ENCODE peak calls at places on chromosomes 13 and 19, in eight cellular contexts. O, X, K, L, G, J, R and V are unnamed samples.

GRCh38 chr13:49838989-49839388 is 46.5 kb upstream of the KPNA3 start:
- DNase-seq in O (no peak), X (no peak), K (no peak), L (no peak), G (no peak), J (no peak), R (no peak), V (no peak)

GRCh38 chr13:71602327-71602726 is 264.7 kb downstream of the DACH1 start:
- DNase-seq in O (no peak), X (no peak), K (no peak), L (no peak), G (no peak), J (no peak), R (no peak), V (no peak)

GRCh38 chr13:110396913-110397379 is 89.9 kb downstream of the COL4A2 start:
- DNase-seq in O (peak), X (peak), K (peak), L (peak), G (peak), J (peak), R (no peak), V (no peak)

GRCh38 chr19:38842439-38843174 is 7.2 kb downstream of the HNRNPL start:
- DNase-seq in O (no peak), X (peak), K (no peak), L (no peak), G (peak), J (no peak), R (no peak), V (no peak)

GRCh38 chr19:35901854-35902661 is at the start of gene HCST:
- DNase-seq in O (no peak), X (no peak), K (no peak), L (no peak), G (peak), J (no peak), R (peak), V (no peak)

GRCh38 chr19:28542394-28543243 is 670.3 kb downstream of the UQCRFS1 start:
- DNase-seq in O (no peak), X (no peak), K (no peak), L (no peak), G (no peak), J (no peak), R (no peak), V (no peak)

GRCh38 chr19:16206046-16206605 is 8.4 kb downstream of the AP1M1 start:
- DNase-seq in O (no peak), X (no peak), K (no peak), L (no peak), G (no peak), J (peak), R (no peak), V (no peak)

GRCh38 chr13:74136089-74136658 is 2.0 kb upstream of the KLF12 start:
- DNase-seq in O (peak), X (no peak), K (no peak), L (no peak), G (peak), J (peak), R (no peak), V (no peak)

GRCh38 chr19:17159466-17160393 is 55.4 kb upstream of the USE1 start:
- DNase-seq in O (no peak), X (no peak), K (no peak), L (no peak), G (no peak), J (no peak), R (no peak), V (no peak)

GRCh38 chr19:39544201-39544903 is 4.4 kb upstream of the EID2 start:
- DNase-seq in O (no peak), X (no peak), K (no peak), L (no peak), G (no peak), J (no peak), R (no peak), V (no peak)

GRCh38 chr19:44903216-44903601 is 2.4 kb upstream of the APOE start:
- DNase-seq in O (no peak), X (no peak), K (no peak), L (no peak), G (no peak), J (no peak), R (no peak), V (no peak)

GRCh38 chr19:44904426-44904994 is 1.1 kb upstream of the APOE start:
- DNase-seq in O (no peak), X (no peak), K (no peak), L (no peak), G (no peak), J (no peak), R (no peak), V (no peak)

GRCh38 chr19:44900328-44901244 is 5.0 kb upstream of the APOE start:
- DNase-seq in O (no peak), X (no peak), K (no peak), L (no peak), G (no peak), J (no peak), R (no peak), V (no peak)

GRCh38 chr19:44905437-44906160 is at the start of gene APOE:
- DNase-seq in O (no peak), X (no peak), K (no peak), L (peak), G (peak), J (no peak), R (no peak), V (no peak)

GRCh38 chr19:44903602-44904425 is 1.8 kb upstream of the APOE start:
- DNase-seq in O (peak), X (peak), K (peak), L (peak), G (peak), J (peak), R (peak), V (peak)
- TF ChIP-seq POLR2AphosphoS5 in O (no peak), X (no peak), K (no peak), L (peak), G (no peak), J (no peak), R (peak), V (peak)

GRCh38 chr19:1396768-1397679 is 4.3 kb downstream of the GAMT start:
- DNase-seq in O (no peak), X (no peak), K (no peak), L (no peak), G (no peak), J (no peak), R (no peak), V (no peak)
- TF ChIP-seq POLR2AphosphoS5 in O (no peak), X (no peak), K (no peak), L (no peak), G (no peak), J (no peak), R (no peak), V (no peak)

GRCh38 chr13:33116321-33117010 is 100.2 kb downstream of the KL start:
- DNase-seq in O (no peak), X (no peak), K (no peak), L (no peak), G (no peak), J (no peak), R (no peak), V (no peak)
- TF ChIP-seq POLR2AphosphoS5 in O (no peak), X (no peak), K (no peak), L (peak), G (no peak), J (no peak), R (no peak), V (no peak)

GRCh38 chr19:40598121-40598917 is 2.9 kb upstream of the LTBP4 start:
- DNase-seq in O (peak), X (peak), K (peak), L (peak), G (peak), J (peak), R (peak), V (peak)
- TF ChIP-seq POLR2AphosphoS5 in O (peak), X (no peak), K (no peak), L (no peak), G (no peak), J (no peak), R (no peak), V (no peak)

DNA sequence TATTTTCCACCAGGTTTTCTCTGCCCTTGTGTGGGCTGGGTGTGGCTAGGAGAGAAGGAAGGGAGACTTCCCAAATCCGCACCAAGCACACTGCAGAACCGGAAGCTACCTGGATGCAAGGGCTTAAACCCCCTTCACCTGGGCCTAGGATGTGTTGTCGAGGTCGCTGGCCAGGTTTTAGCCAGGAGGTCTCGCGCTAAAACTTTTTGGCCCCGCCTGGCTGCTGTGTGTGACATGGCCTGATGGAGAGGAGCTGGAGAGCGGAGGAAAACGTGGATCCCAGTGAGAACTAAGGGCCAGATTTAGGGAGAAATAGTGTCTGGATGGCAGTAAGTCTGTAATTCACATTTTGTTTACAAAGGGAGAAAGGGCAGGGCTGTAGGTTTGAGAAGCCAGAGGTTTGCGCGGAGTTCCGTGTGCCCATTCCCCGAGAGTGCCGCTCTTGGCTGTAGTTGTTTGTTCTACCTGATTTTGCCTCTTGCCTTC is 3.1 kb upstream of the TSHZ3 start:
- DNase-seq in O (no peak), X (no peak), K (no peak), L (no peak), G (no peak), J (no peak), R (no peak), V (no peak)
- TF ChIP-seq POLR2AphosphoS5 in O (no peak), X (no peak), K (no peak), L (no peak), G (no peak), J (no peak), R (no peak), V (no peak)

GRCh38 chr19:49488863-49489537 is 1.6 kb downstream of the RPL13A start:
- DNase-seq in O (no peak), X (no peak), K (no peak), L (no peak), G (no peak), J (no peak), R (no peak), V (no peak)

GRCh38 chr19:49491030-49491803 is 3.8 kb downstream of the RPL13A start:
- DNase-seq in O (no peak), X (no peak), K (no peak), L (no peak), G (no peak), J (no peak), R (no peak), V (no peak)

GRCh38 chr19:49490287-49491029 is 3.0 kb downstream of the RPL13A start:
- DNase-seq in O (no peak), X (no peak), K (no peak), L (no peak), G (no peak), J (no peak), R (no peak), V (no peak)

GRCh38 chr19:49488046-49488862 is 846 bp downstream of the RPL13A start:
- DNase-seq in O (no peak), X (no peak), K (no peak), L (no peak), G (no peak), J (no peak), R (no peak), V (no peak)

DNA sequence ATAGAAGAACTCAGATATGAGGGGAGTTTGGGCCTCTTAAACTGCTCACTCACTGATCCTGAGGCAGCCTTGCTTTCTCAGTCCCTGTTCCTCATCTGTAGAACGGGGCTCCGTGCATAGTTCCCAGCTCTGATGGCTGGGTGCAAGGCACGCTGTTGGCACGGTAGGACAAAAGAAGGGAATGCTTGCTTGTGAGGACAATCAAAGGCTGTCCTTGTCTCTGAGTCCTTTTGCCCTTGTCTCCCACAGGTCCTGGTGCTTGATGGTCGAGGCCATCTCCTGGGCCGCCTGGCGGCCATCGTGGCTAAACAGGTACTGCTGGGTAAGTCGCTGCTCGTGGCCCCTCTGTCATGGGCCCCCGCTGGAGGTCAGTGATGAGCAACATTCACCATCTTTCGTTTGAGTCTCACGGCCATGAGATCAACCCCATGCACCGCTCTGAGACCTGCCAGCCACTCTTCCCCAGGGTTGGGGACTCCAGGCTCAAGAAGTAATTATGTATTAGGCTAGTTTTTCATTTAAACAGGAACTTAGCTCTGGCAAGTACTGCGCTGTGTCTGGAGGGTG is 2.3 kb downstream of the RPL13A start:
- DNase-seq in O (no peak), X (no peak), K (no peak), L (no peak), G (no peak), J (no peak), R (peak), V (no peak)
- TF ChIP-seq POLR2AphosphoS5 in O (no peak), X (no peak), K (no peak), L (no peak), G (no peak), J (no peak), R (peak), V (peak)

DNA sequence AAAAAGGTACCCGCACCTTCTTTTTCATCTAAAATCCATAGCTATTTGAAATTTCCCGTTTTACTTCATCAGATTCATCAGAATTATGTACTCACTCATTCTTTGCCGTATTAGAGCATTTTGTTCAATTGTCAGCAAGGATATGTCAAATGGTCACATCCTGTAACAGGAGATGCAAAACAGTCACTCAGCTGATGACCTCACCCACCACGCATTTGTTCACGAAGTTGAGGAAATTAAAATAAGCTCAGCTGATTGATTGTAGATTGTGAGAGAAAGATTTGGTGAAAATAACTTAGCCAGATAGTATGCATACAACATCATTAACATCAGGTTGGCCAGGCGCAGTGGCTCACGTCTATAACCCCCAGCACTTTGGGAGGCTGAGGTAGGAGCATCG is 22.6 kb upstream of the CDC16 start:
- DNase-seq in O (no peak), X (no peak), K (no peak), L (no peak), G (no peak), J (no peak), R (no peak), V (no peak)
- TF ChIP-seq POLR2AphosphoS5 in O (no peak), X (no peak), K (no peak), L (no peak), G (no peak), J (no peak), R (no peak), V (no peak)

GRCh38 chr13:97249093-97249787 is 27.1 kb downstream of the MBNL2 start:
- DNase-seq in O (no peak), X (no peak), K (no peak), L (no peak), G (no peak), J (no peak), R (no peak), V (no peak)
- TF ChIP-seq POLR2AphosphoS5 in O (no peak), X (no peak), K (no peak), L (peak), G (peak), J (no peak), R (no peak), V (no peak)